ENCODE peak calls at places on chromosomes 11 and 22, in nine cellular contexts. One of them, this sample, is unnamed.

GRCh38 chr22:40348025-40348658 is 1.8 kb downstream of the ADSL start:
- DNase-seq in thyroid gland: peak; percentile 57
- DNase-seq in stomach: peak; percentile 58
- DNase-seq in endothelial cell of umbilical vein: peak; percentile 65
- DNase-seq in GM12891: peak; percentile 46
- DNase-seq in transverse colon: peak; percentile 63
- DNase-seq in HCT116: peak; percentile 40
- DNase-seq in heart left ventricle: no peak
- DNase-seq in testis: peak; percentile 79
- DNase-seq in this sample: peak; percentile 48

GRCh38 chr11:134780486-134781155 is 368.6 kb upstream of the B3GAT1 start:
- DNase-seq in transverse colon: no peak
- DNase-seq in stomach: no peak
- DNase-seq in thyroid gland: peak; percentile 7
- DNase-seq in endothelial cell of umbilical vein: no peak
- DNase-seq in testis: no peak
- DNase-seq in GM12891: no peak
- DNase-seq in HCT116: no peak
- DNase-seq in heart left ventricle: no peak
- DNase-seq in this sample: no peak

GRCh38 chr11:75286826-75287465 is 46.4 kb downstream of the TPBGL start:
- DNase-seq in endothelial cell of umbilical vein: no peak
- DNase-seq in transverse colon: no peak
- DNase-seq in testis: no peak
- DNase-seq in thyroid gland: no peak
- DNase-seq in GM12891: no peak
- DNase-seq in HCT116: no peak
- DNase-seq in heart left ventricle: no peak
- DNase-seq in stomach: no peak
- DNase-seq in this sample: no peak

GRCh38 chr11:18615628-18616392 is 16.2 kb downstream of the MISFA start:
- DNase-seq in heart left ventricle: no peak
- DNase-seq in transverse colon: no peak
- DNase-seq in thyroid gland: no peak
- DNase-seq in GM12891: peak; percentile 54
- DNase-seq in stomach: no peak
- DNase-seq in HCT116: no peak
- DNase-seq in endothelial cell of umbilical vein: no peak
- DNase-seq in testis: no peak
- DNase-seq in this sample: no peak

GRCh38 chr11:20489948-20490347 is 102.4 kb downstream of the PRMT3 start:
- DNase-seq in endothelial cell of umbilical vein: no peak
- DNase-seq in heart left ventricle: no peak
- DNase-seq in GM12891: no peak
- DNase-seq in HCT116: no peak
- DNase-seq in transverse colon: no peak
- DNase-seq in stomach: no peak
- DNase-seq in thyroid gland: no peak
- DNase-seq in testis: no peak
- DNase-seq in this sample: no peak

GRCh38 chr11:71080239-71081097 is 171.9 kb downstream of the SHANK2 start:
- DNase-seq in stomach: peak; percentile 60
- DNase-seq in thyroid gland: peak; percentile 92
- DNase-seq in endothelial cell of umbilical vein: no peak
- DNase-seq in GM12891: peak; percentile 52
- DNase-seq in transverse colon: peak; percentile 62
- DNase-seq in HCT116: peak; percentile 79
- DNase-seq in heart left ventricle: peak; percentile 29
- DNase-seq in testis: peak; percentile 90
- DNase-seq in this sample: peak; percentile 62

GRCh38 chr11:5684627-5685362 is at the start of gene TRIM5:
- DNase-seq in HCT116: peak; percentile 92
- DNase-seq in testis: peak; percentile 94
- DNase-seq in stomach: peak; percentile 89
- DNase-seq in GM12891: peak; percentile 71
- DNase-seq in heart left ventricle: peak; percentile 88
- DNase-seq in thyroid gland: peak; percentile 89
- DNase-seq in transverse colon: peak; percentile 87
- DNase-seq in endothelial cell of umbilical vein: peak; percentile 99
- DNase-seq in this sample: peak; percentile 92

GRCh38 chr22:25083414-25084166 is 116.1 kb upstream of the CRYBB3 start:
- DNase-seq in transverse colon: peak; percentile 13
- DNase-seq in HCT116: no peak
- DNase-seq in stomach: no peak
- DNase-seq in testis: peak; percentile 86
- DNase-seq in thyroid gland: no peak
- DNase-seq in GM12891: no peak
- DNase-seq in endothelial cell of umbilical vein: no peak
- DNase-seq in heart left ventricle: no peak
- DNase-seq in this sample: peak; percentile 38

GRCh38 chr11:119173453-119173852 is 4.9 kb downstream of the NLRX1 start:
- DNase-seq in thyroid gland: no peak
- DNase-seq in endothelial cell of umbilical vein: no peak
- DNase-seq in GM12891: no peak
- DNase-seq in transverse colon: no peak
- DNase-seq in heart left ventricle: no peak
- DNase-seq in testis: no peak
- DNase-seq in HCT116: no peak
- DNase-seq in stomach: no peak
- DNase-seq in this sample: no peak

GRCh38 chr22:37639070-37639760 is at the start of gene SH3BP1:
- DNase-seq in transverse colon: peak; percentile 81
- DNase-seq in stomach: peak; percentile 59
- DNase-seq in GM12891: peak; percentile 81
- DNase-seq in heart left ventricle: peak; percentile 69
- DNase-seq in endothelial cell of umbilical vein: no peak
- DNase-seq in HCT116: no peak
- DNase-seq in testis: no peak
- DNase-seq in thyroid gland: peak; percentile 60
- DNase-seq in this sample: peak; percentile 63
- TF ChIP-seq POLR2A in transverse colon: peak; percentile 67
- TF ChIP-seq POLR2A in stomach: no peak
- TF ChIP-seq POLR2A in GM12891: no peak
- TF ChIP-seq POLR2A in heart left ventricle: no peak
- TF ChIP-seq POLR2A in endothelial cell of umbilical vein: no peak
- TF ChIP-seq POLR2A in HCT116: no peak
- TF ChIP-seq POLR2A in testis: no peak
- TF ChIP-seq POLR2A in thyroid gland: no peak
- TF ChIP-seq POLR2A in this sample: peak; percentile 11

GRCh38 chr22:18048041-18048440 is 23.7 kb upstream of the MICAL3 start:
- DNase-seq in stomach: no peak
- DNase-seq in thyroid gland: no peak
- DNase-seq in transverse colon: no peak
- DNase-seq in HCT116: no peak
- DNase-seq in testis: no peak
- DNase-seq in endothelial cell of umbilical vein: no peak
- DNase-seq in GM12891: no peak
- DNase-seq in heart left ventricle: no peak
- DNase-seq in this sample: no peak

GRCh38 chr22:18044548-18045271 is 20.3 kb upstream of the MICAL3 start:
- DNase-seq in testis: peak; percentile 90
- DNase-seq in heart left ventricle: peak; percentile 76
- DNase-seq in GM12891: no peak
- DNase-seq in thyroid gland: no peak
- DNase-seq in transverse colon: no peak
- DNase-seq in stomach: peak; percentile 62
- DNase-seq in HCT116: no peak
- DNase-seq in endothelial cell of umbilical vein: no peak
- DNase-seq in this sample: peak; percentile 85

GRCh38 chr22:18050065-18050464 is 25.7 kb upstream of the MICAL3 start:
- DNase-seq in HCT116: no peak
- DNase-seq in endothelial cell of umbilical vein: no peak
- DNase-seq in stomach: no peak
- DNase-seq in transverse colon: no peak
- DNase-seq in heart left ventricle: no peak
- DNase-seq in thyroid gland: no peak
- DNase-seq in testis: no peak
- DNase-seq in GM12891: no peak
- DNase-seq in this sample: no peak

GRCh38 chr22:18045794-18046193 is 21.4 kb upstream of the MICAL3 start:
- DNase-seq in thyroid gland: no peak
- DNase-seq in heart left ventricle: no peak
- DNase-seq in GM12891: no peak
- DNase-seq in stomach: no peak
- DNase-seq in transverse colon: no peak
- DNase-seq in endothelial cell of umbilical vein: no peak
- DNase-seq in HCT116: no peak
- DNase-seq in testis: no peak
- DNase-seq in this sample: no peak

GRCh38 chr22:18048441-18048898 is 24.1 kb upstream of the MICAL3 start:
- DNase-seq in testis: peak; percentile 46
- DNase-seq in GM12891: no peak
- DNase-seq in thyroid gland: no peak
- DNase-seq in transverse colon: no peak
- DNase-seq in HCT116: no peak
- DNase-seq in stomach: no peak
- DNase-seq in endothelial cell of umbilical vein: no peak
- DNase-seq in heart left ventricle: no peak
- DNase-seq in this sample: no peak
- TF ChIP-seq POLR2A in testis: no peak
- TF ChIP-seq POLR2A in GM12891: no peak
- TF ChIP-seq POLR2A in thyroid gland: no peak
- TF ChIP-seq POLR2A in transverse colon: no peak
- TF ChIP-seq POLR2A in HCT116: no peak
- TF ChIP-seq POLR2A in stomach: no peak
- TF ChIP-seq POLR2A in endothelial cell of umbilical vein: no peak
- TF ChIP-seq POLR2A in heart left ventricle: no peak
- TF ChIP-seq POLR2A in this sample: no peak

DNA sequence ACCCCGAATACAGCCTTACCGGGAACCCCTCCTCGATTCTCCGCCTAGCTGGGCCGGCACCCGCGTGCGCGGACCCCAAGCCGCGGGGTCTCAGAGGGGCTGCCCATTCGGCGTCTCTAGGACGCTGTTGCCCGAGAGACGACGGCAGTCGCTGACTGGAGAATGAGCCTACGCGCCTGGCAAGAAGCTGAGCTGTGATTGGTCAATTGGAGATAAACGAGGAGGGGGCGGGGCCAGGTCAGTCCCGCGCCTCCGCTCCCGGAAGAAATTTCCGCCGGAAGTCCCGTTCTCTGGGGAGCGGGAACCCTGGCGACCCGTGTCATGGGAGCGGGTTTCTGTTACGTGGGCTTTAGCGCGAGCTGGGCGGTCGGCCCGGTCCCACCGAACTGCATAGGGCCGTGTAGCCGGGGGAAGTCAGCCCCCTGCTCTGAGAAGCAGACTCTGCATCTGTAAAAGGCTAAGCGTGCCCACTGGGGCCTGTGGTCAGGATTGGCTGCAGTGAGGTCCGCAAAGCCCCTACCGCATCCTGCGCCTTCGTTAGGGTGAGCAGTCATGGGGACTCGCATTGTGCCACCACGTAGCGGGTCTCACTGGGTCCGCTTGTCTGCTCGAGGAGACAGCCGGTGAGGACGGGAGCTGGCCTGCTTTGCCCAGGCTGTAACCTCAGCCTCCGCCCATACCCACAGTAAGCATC is at the start of gene EFCAB6:
- DNase-seq in thyroid gland: peak; percentile 95
- DNase-seq in heart left ventricle: peak; percentile 94
- DNase-seq in GM12891: peak; percentile 89
- DNase-seq in stomach: peak; percentile 96
- DNase-seq in testis: peak; percentile 97
- DNase-seq in transverse colon: peak; percentile 95
- DNase-seq in endothelial cell of umbilical vein: peak; percentile 90
- DNase-seq in HCT116: peak; percentile 56
- DNase-seq in this sample: peak; percentile 95
- TF ChIP-seq POLR2A in thyroid gland: peak; percentile 36
- TF ChIP-seq POLR2A in heart left ventricle: no peak
- TF ChIP-seq POLR2A in GM12891: peak; percentile 36
- TF ChIP-seq POLR2A in stomach: no peak
- TF ChIP-seq POLR2A in testis: no peak
- TF ChIP-seq POLR2A in transverse colon: peak; percentile 62
- TF ChIP-seq POLR2A in endothelial cell of umbilical vein: peak; percentile 59
- TF ChIP-seq POLR2A in HCT116: no peak
- TF ChIP-seq POLR2A in this sample: peak; percentile 51

GRCh38 chr22:44025171-44026065 is 1.3 kb downstream of the PARVB start:
- DNase-seq in stomach: peak; percentile 45
- DNase-seq in testis: peak; percentile 50
- DNase-seq in HCT116: no peak
- DNase-seq in thyroid gland: no peak
- DNase-seq in endothelial cell of umbilical vein: peak; percentile 21
- DNase-seq in GM12891: peak; percentile 73
- DNase-seq in heart left ventricle: no peak
- DNase-seq in transverse colon: peak; percentile 83
- DNase-seq in this sample: no peak

GRCh38 chr22:44026066-44026629 is 2.0 kb downstream of the PARVB start:
- DNase-seq in endothelial cell of umbilical vein: peak; percentile 68
- DNase-seq in GM12891: no peak
- DNase-seq in heart left ventricle: peak; percentile 61
- DNase-seq in HCT116: no peak
- DNase-seq in transverse colon: no peak
- DNase-seq in testis: no peak
- DNase-seq in stomach: no peak
- DNase-seq in thyroid gland: no peak
- DNase-seq in this sample: no peak

GRCh38 chr22:44020981-44021380 is 3.1 kb upstream of the PARVB start:
- DNase-seq in HCT116: no peak
- DNase-seq in heart left ventricle: no peak
- DNase-seq in GM12891: no peak
- DNase-seq in endothelial cell of umbilical vein: peak; percentile 54
- DNase-seq in stomach: no peak
- DNase-seq in transverse colon: no peak
- DNase-seq in thyroid gland: no peak
- DNase-seq in testis: no peak
- DNase-seq in this sample: no peak

GRCh38 chr22:44024288-44024908 is at the start of gene PARVB:
- DNase-seq in stomach: no peak
- DNase-seq in thyroid gland: no peak
- DNase-seq in heart left ventricle: peak; percentile 46
- DNase-seq in testis: peak; percentile 55
- DNase-seq in endothelial cell of umbilical vein: no peak
- DNase-seq in GM12891: peak; percentile 31
- DNase-seq in transverse colon: peak; percentile 17
- DNase-seq in HCT116: no peak
- DNase-seq in this sample: peak; percentile 34

DNA sequence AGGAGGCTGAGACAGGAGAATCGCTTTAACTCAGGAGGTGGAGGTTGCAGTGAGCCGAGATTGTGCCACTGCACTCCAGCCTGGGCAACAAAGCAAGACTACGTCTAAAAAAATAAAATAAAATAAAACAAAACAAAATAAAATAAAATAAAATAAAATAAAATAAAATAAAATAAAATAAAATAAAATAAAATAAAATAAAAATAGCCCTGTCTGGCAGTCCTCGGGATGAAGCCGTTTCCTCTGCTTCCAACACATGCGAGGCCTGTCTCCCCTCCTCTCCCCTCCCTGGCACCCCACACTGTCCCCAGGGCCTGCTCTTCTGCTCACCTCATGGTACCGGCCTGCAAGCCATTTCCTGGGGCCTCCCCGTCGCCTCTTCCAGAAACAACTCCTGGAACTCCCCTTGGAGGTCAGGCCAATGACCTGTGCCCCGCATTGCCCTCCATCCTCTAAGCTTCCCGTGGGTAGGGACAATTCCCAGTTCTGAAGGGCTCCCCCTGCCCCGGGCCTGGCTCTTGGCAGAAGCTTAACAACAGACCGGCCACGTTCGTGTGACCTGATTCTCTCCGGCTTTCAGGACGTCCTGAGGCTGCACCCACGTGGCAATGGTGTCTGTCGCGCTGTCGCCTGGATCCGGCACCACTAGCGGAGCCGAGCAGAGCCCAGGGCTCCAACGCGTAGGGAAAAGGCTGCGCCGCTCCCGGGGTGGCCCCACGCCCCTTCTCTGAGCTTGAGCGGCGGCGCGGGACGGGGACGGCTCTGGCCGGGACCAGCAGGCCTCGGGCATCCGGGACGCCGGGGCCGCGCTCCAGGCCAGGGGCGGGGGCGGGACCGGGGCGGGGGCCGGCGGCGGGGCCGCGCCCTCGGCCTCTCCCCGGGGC is 456 bp upstream of the PARVB start:
- DNase-seq in transverse colon: peak; percentile 50
- DNase-seq in endothelial cell of umbilical vein: peak; percentile 51
- DNase-seq in thyroid gland: peak; percentile 42
- DNase-seq in heart left ventricle: peak; percentile 76
- DNase-seq in testis: peak; percentile 54
- DNase-seq in stomach: peak; percentile 54
- DNase-seq in HCT116: no peak
- DNase-seq in GM12891: peak; percentile 51
- DNase-seq in this sample: no peak
- TF ChIP-seq POLR2A in transverse colon: peak; percentile 32
- TF ChIP-seq POLR2A in endothelial cell of umbilical vein: peak; percentile 30
- TF ChIP-seq POLR2A in thyroid gland: no peak
- TF ChIP-seq POLR2A in heart left ventricle: no peak
- TF ChIP-seq POLR2A in testis: no peak
- TF ChIP-seq POLR2A in stomach: no peak
- TF ChIP-seq POLR2A in HCT116: no peak
- TF ChIP-seq POLR2A in GM12891: peak; percentile 58
- TF ChIP-seq POLR2A in this sample: peak; percentile 33

This sample was measured in body of pancreas.